ENCODE peak calls at places on chromosome 2, in eight cellular contexts. Y is H7, X is iPS-NIHi11, I is IMR-90, O is Karpas-422, Z is MM.1S, N is A172, B is progenitor cell of endocrine pancreas. V is an unnamed sample.
A peak's percentile ranks its signal among the peaks of the same experiment; 100 is the strongest.

GRCh38 chr2:143263045-143263625 is 133.9 kb downstream of the ARHGAP15 start:
- DNase-seq in X (peak; percentile 11), B (no peak), Y (peak; percentile 12), Z (no peak), O (peak; percentile 64), I (no peak), N (no peak), V (peak; percentile 47)

GRCh38 chr2:170813611-170814550 is 2.8 kb upstream of the GAD1 start:
- DNase-seq in N (peak; percentile 20), I (peak; percentile 44), Z (peak; percentile 39), X (peak; percentile 89), Y (peak; percentile 81), B (peak; percentile 45), O (no peak), V (peak; percentile 97)

GRCh38 chr2:24885221-24886113 is 34.6 kb downstream of the ADCY3 start:
- DNase-seq in I (peak; percentile 50), B (no peak), X (no peak), Z (no peak), N (no peak), Y (no peak), O (no peak), V (no peak)

GRCh38 chr2:170396799-170397459 is 219.0 kb downstream of the MYO3B start:
- DNase-seq in I (peak; percentile 4), O (peak; percentile 43), Y (no peak), X (peak; percentile 41), N (peak; percentile 40), B (no peak), Z (peak; percentile 28), V (peak; percentile 28)

GRCh38 chr2:187404431-187405110 is 43.5 kb downstream of the CALCRL start:
- DNase-seq in Z (no peak), Y (no peak), X (no peak), B (no peak), O (no peak), I (no peak), N (no peak), V (no peak)

GRCh38 chr2:54755641-54756326 is 32.3 kb downstream of the EML6 start:
- DNase-seq in X (no peak), Z (peak; percentile 92), I (no peak), Y (no peak), B (no peak), O (peak; percentile 94), N (no peak), V (no peak)

GRCh38 chr2:170571612-170572011 is 143.5 kb upstream of the SP5 start:
- DNase-seq in Z (no peak), X (no peak), I (no peak), B (no peak), N (peak; percentile 22), Y (no peak), O (no peak), V (no peak)

GRCh38 chr2:144937899-144938298 is 418.0 kb upstream of the ZEB2 start:
- DNase-seq in N (no peak), Y (no peak), I (no peak), Z (no peak), B (no peak), O (no peak), X (no peak), V (no peak)

GRCh38 chr2:37672870-37673184 is 1.4 kb upstream of the CDC42EP3 start:
- DNase-seq in N (no peak), B (no peak), I (no peak), Y (peak; percentile 34), Z (no peak), O (no peak), X (no peak), V (no peak)

GRCh38 chr2:201551901-201552300 is 91.4 kb downstream of the TMEM237 start:
- DNase-seq in B (no peak), I (no peak), X (no peak), Z (no peak), Y (no peak), N (no peak), O (no peak), V (no peak)

GRCh38 chr2:8595428-8595805 is 86.4 kb upstream of the ID2 start:
- DNase-seq in Y (no peak), I (no peak), N (no peak), B (no peak), O (no peak), Z (no peak), X (no peak), V (no peak)

GRCh38 chr2:132910432-132910831 is 240.4 kb upstream of the LYPD1 start:
- DNase-seq in Y (no peak), B (no peak), I (no peak), X (no peak), O (no peak), Z (no peak), N (no peak), V (no peak)

GRCh38 chr2:65198737-65199136 is 28.9 kb upstream of the ACTR2 start:
- DNase-seq in O (no peak), Y (no peak), Z (no peak), N (no peak), B (no peak), X (no peak), I (peak; percentile 35), V (no peak)

GRCh38 chr2:213834746-213835145 is 550.5 kb downstream of the SPAG16 start:
- DNase-seq in N (no peak), B (no peak), Z (no peak), O (no peak), Y (no peak), I (peak; percentile 19), X (no peak), V (no peak)

GRCh38 chr2:120914839-120915521 is 179.3 kb downstream of the GLI2 start:
- DNase-seq in Z (no peak), B (no peak), O (no peak), Y (no peak), I (peak; percentile 94), N (peak; percentile 96), X (peak; percentile 63), V (peak; percentile 31)

GRCh38 chr2:237290249-237290648 is 123.7 kb downstream of the COL6A3 start:
- DNase-seq in I (peak; percentile 77), Y (no peak), B (no peak), N (no peak), Z (no peak), X (no peak), O (no peak), V (no peak)

GRCh38 chr2:20439193-20439475 is 7.7 kb upstream of the RHOB start:
- DNase-seq in B (no peak), N (peak; percentile 35), I (peak; percentile 49), Z (no peak), X (no peak), O (no peak), Y (no peak), V (no peak)

GRCh38 chr2:70069049-70069448 is 18.2 kb upstream of the PCBP1 start:
- DNase-seq in I (peak; percentile 6), O (no peak), N (no peak), X (no peak), B (no peak), Y (no peak), Z (peak; percentile 90), V (no peak)

GRCh38 chr2:226467633-226468032 is 332.0 kb downstream of the IRS1 start:
- DNase-seq in O (no peak), I (no peak), Y (no peak), X (no peak), Z (no peak), N (no peak), B (no peak), V (no peak)

GRCh38 chr2:122525341-122525740 is 769.9 kb downstream of the TSN start:
- DNase-seq in Z (no peak), X (no peak), N (no peak), Y (no peak), B (no peak), I (no peak), O (no peak), V (no peak)

GRCh38 chr2:230866704-230867561 is 2.2 kb downstream of the ITM2C start:
- DNase-seq in I (peak; percentile 20), Y (peak; percentile 50), O (peak; percentile 72), Z (peak; percentile 92), N (no peak), X (no peak), B (no peak), V (no peak)

GRCh38 chr2:233535276-233535675 is 31.3 kb downstream of the USP40 start:
- DNase-seq in N (no peak), I (no peak), Z (no peak), B (no peak), Y (no peak), X (no peak), O (peak; percentile 27), V (no peak)

GRCh38 chr2:47056875-47057731 is 98.0 kb downstream of the STPG4 start:
- DNase-seq in Z (no peak), B (no peak), O (no peak), I (no peak), N (no peak), Y (no peak), X (no peak), V (no peak)

GRCh38 chr2:96507957-96508520 is 2.9 kb upstream of the NEURL3 start:
- DNase-seq in B (peak; percentile 87), N (no peak), I (peak; percentile 10), O (peak; percentile 92), Y (peak; percentile 98), Z (peak; percentile 81), X (peak; percentile 92), V (peak; percentile 81)

GRCh38 chr2:196980498-196980897 is 54.0 kb upstream of the PGAP1 start:
- DNase-seq in N (no peak), O (no peak), Z (no peak), B (no peak), I (no peak), Y (no peak), X (no peak), V (no peak)

GRCh38 chr2:70939847-70940580 is 4.3 kb downstream of the ATP6V1B1 start:
- DNase-seq in Y (peak; percentile 42), O (no peak), B (no peak), N (no peak), I (no peak), Z (no peak), X (no peak), V (no peak)

GRCh38 chr2:2560374-2561015 is 229.4 kb upstream of the MYT1L start:
- DNase-seq in Z (no peak), B (no peak), X (no peak), Y (no peak), I (no peak), O (no peak), N (no peak), V (no peak)

GRCh38 chr2:232672581-232672980 is 24.6 kb upstream of the GIGYF2 start:
- DNase-seq in Y (no peak), B (no peak), Z (no peak), N (no peak), X (no peak), O (no peak), I (no peak), V (no peak)

GRCh38 chr2:241088791-241089732 is 13.0 kb downstream of the MTERF4 start:
- DNase-seq in I (no peak), O (no peak), Y (no peak), N (no peak), B (no peak), X (no peak), Z (no peak), V (no peak)

GRCh38 chr2:197086500-197086899 is 160.0 kb upstream of the PGAP1 start:
- DNase-seq in Z (no peak), I (no peak), B (no peak), N (no peak), Y (no peak), O (no peak), X (no peak), V (no peak)

GRCh38 chr2:222615320-222615719 is 40.6 kb downstream of the FARSB start:
- DNase-seq in O (no peak), N (no peak), Z (no peak), Y (peak; percentile 37), X (peak; percentile 9), B (no peak), I (no peak), V (no peak)

V was measured in mesendoderm.